ENCODE peak calls at places on chromosomes 3 and 15, in eight cellular contexts. One of them, this sample, is unnamed.

GRCh38 chr15:67101981-67102929 is 36.9 kb downstream of the SMAD3 start:
- DNase-seq in cardiac fibroblast: peak; percentile 67
- DNase-seq in AG10803: peak; percentile 92
- DNase-seq in colonic mucosa: no peak
- DNase-seq in Peyer's patch: no peak
- DNase-seq in GM20000: peak; percentile 67
- DNase-seq in GM23248: peak; percentile 81
- DNase-seq in uterus: no peak
- DNase-seq in this sample: no peak

GRCh38 chr3:17088602-17089313 is 204.0 kb downstream of the PLCL2 start:
- DNase-seq in cardiac fibroblast: no peak
- DNase-seq in AG10803: no peak
- DNase-seq in colonic mucosa: no peak
- DNase-seq in Peyer's patch: no peak
- DNase-seq in GM20000: no peak
- DNase-seq in GM23248: no peak
- DNase-seq in uterus: no peak
- DNase-seq in this sample: no peak

GRCh38 chr3:65974505-65974904 is 64.2 kb downstream of the MAGI1 start:
- DNase-seq in cardiac fibroblast: peak; percentile 33
- DNase-seq in AG10803: no peak
- DNase-seq in colonic mucosa: no peak
- DNase-seq in Peyer's patch: no peak
- DNase-seq in GM20000: no peak
- DNase-seq in GM23248: no peak
- DNase-seq in uterus: no peak
- DNase-seq in this sample: no peak

GRCh38 chr15:101016581-101016980 is 97.4 kb downstream of the LRRK1 start:
- DNase-seq in cardiac fibroblast: no peak
- DNase-seq in AG10803: no peak
- DNase-seq in colonic mucosa: peak; percentile 13
- DNase-seq in Peyer's patch: no peak
- DNase-seq in GM20000: no peak
- DNase-seq in GM23248: no peak
- DNase-seq in uterus: no peak
- DNase-seq in this sample: no peak

GRCh38 chr3:191066669-191067068 is 132.4 kb upstream of the OSTN start:
- DNase-seq in cardiac fibroblast: peak; percentile 85
- DNase-seq in AG10803: peak; percentile 33
- DNase-seq in colonic mucosa: no peak
- DNase-seq in Peyer's patch: no peak
- DNase-seq in GM20000: no peak
- DNase-seq in GM23248: peak; percentile 81
- DNase-seq in uterus: no peak
- DNase-seq in this sample: no peak

GRCh38 chr3:73556520-73557371 is 68.0 kb downstream of the PDZRN3 start:
- DNase-seq in cardiac fibroblast: no peak
- DNase-seq in AG10803: peak; percentile 56
- DNase-seq in colonic mucosa: no peak
- DNase-seq in Peyer's patch: no peak
- DNase-seq in GM20000: no peak
- DNase-seq in GM23248: peak; percentile 56
- DNase-seq in uterus: no peak
- DNase-seq in this sample: no peak

GRCh38 chr15:96023081-96023480 is 307.4 kb upstream of the NR2F2 start:
- DNase-seq in cardiac fibroblast: no peak
- DNase-seq in AG10803: no peak
- DNase-seq in colonic mucosa: no peak
- DNase-seq in Peyer's patch: no peak
- DNase-seq in GM20000: no peak
- DNase-seq in GM23248: no peak
- DNase-seq in uterus: no peak
- DNase-seq in this sample: no peak

GRCh38 chr3:136787226-136787793 is 31.6 kb upstream of the SLC35G2 start:
- DNase-seq in cardiac fibroblast: peak; percentile 33
- DNase-seq in AG10803: peak; percentile 37
- DNase-seq in colonic mucosa: peak; percentile 19
- DNase-seq in Peyer's patch: no peak
- DNase-seq in GM20000: peak; percentile 52
- DNase-seq in GM23248: peak; percentile 52
- DNase-seq in uterus: no peak
- DNase-seq in this sample: no peak

GRCh38 chr15:65931221-65931620 is 61.9 kb downstream of the RAB11A start:
- DNase-seq in cardiac fibroblast: no peak
- DNase-seq in AG10803: no peak
- DNase-seq in colonic mucosa: no peak
- DNase-seq in Peyer's patch: no peak
- DNase-seq in GM20000: no peak
- DNase-seq in GM23248: no peak
- DNase-seq in uterus: no peak
- DNase-seq in this sample: no peak

GRCh38 chr3:58366699-58367098 is 34.0 kb downstream of the PXK start:
- DNase-seq in cardiac fibroblast: no peak
- DNase-seq in AG10803: peak; percentile 29
- DNase-seq in colonic mucosa: no peak
- DNase-seq in Peyer's patch: no peak
- DNase-seq in GM20000: no peak
- DNase-seq in GM23248: no peak
- DNase-seq in uterus: no peak
- DNase-seq in this sample: no peak

GRCh38 chr3:197289726-197290125 is 8.7 kb downstream of the DLG1 start:
- DNase-seq in cardiac fibroblast: peak; percentile 51
- DNase-seq in AG10803: no peak
- DNase-seq in colonic mucosa: no peak
- DNase-seq in Peyer's patch: no peak
- DNase-seq in GM20000: no peak
- DNase-seq in GM23248: peak; percentile 47
- DNase-seq in uterus: no peak
- DNase-seq in this sample: no peak

GRCh38 chr15:96019114-96019513 is 311.4 kb upstream of the NR2F2 start:
- DNase-seq in cardiac fibroblast: no peak
- DNase-seq in AG10803: no peak
- DNase-seq in colonic mucosa: no peak
- DNase-seq in Peyer's patch: no peak
- DNase-seq in GM20000: no peak
- DNase-seq in GM23248: no peak
- DNase-seq in uterus: no peak
- DNase-seq in this sample: no peak

GRCh38 chr3:119195911-119196310 is 22.5 kb downstream of the UPK1B start:
- DNase-seq in cardiac fibroblast: no peak
- DNase-seq in AG10803: no peak
- DNase-seq in colonic mucosa: no peak
- DNase-seq in Peyer's patch: no peak
- DNase-seq in GM20000: no peak
- DNase-seq in GM23248: peak; percentile 20
- DNase-seq in uterus: no peak
- DNase-seq in this sample: no peak

GRCh38 chr15:93166675-93167074 is 77.7 kb upstream of the RGMA start:
- DNase-seq in cardiac fibroblast: no peak
- DNase-seq in AG10803: no peak
- DNase-seq in colonic mucosa: no peak
- DNase-seq in Peyer's patch: no peak
- DNase-seq in GM20000: no peak
- DNase-seq in GM23248: no peak
- DNase-seq in uterus: no peak
- DNase-seq in this sample: no peak

GRCh38 chr3:37907906-37908305 is 46.2 kb downstream of the CTDSPL start:
- DNase-seq in cardiac fibroblast: no peak
- DNase-seq in AG10803: no peak
- DNase-seq in colonic mucosa: no peak
- DNase-seq in Peyer's patch: no peak
- DNase-seq in GM20000: peak; percentile 56
- DNase-seq in GM23248: no peak
- DNase-seq in uterus: no peak
- DNase-seq in this sample: no peak

GRCh38 chr3:177146646-177147045 is 50.6 kb downstream of the TBL1XR1 start:
- DNase-seq in cardiac fibroblast: peak; percentile 60
- DNase-seq in AG10803: peak; percentile 65
- DNase-seq in colonic mucosa: no peak
- DNase-seq in Peyer's patch: no peak
- DNase-seq in GM20000: no peak
- DNase-seq in GM23248: peak; percentile 70
- DNase-seq in uterus: no peak
- DNase-seq in this sample: no peak

GRCh38 chr3:134846943-134847342 is 51.9 kb downstream of the EPHB1 start:
- DNase-seq in cardiac fibroblast: peak; percentile 55
- DNase-seq in AG10803: peak; percentile 93
- DNase-seq in colonic mucosa: no peak
- DNase-seq in Peyer's patch: no peak
- DNase-seq in GM20000: no peak
- DNase-seq in GM23248: peak; percentile 96
- DNase-seq in uterus: peak; percentile 36
- DNase-seq in this sample: no peak

GRCh38 chr15:39207532-39208115 is 373.3 kb upstream of the THBS1 start:
- DNase-seq in cardiac fibroblast: no peak
- DNase-seq in AG10803: no peak
- DNase-seq in colonic mucosa: no peak
- DNase-seq in Peyer's patch: no peak
- DNase-seq in GM20000: no peak
- DNase-seq in GM23248: no peak
- DNase-seq in uterus: no peak
- DNase-seq in this sample: no peak

GRCh38 chr3:196422976-196423781 is 9.0 kb downstream of the UBXN7 start:
- DNase-seq in cardiac fibroblast: no peak
- DNase-seq in AG10803: no peak
- DNase-seq in colonic mucosa: peak; percentile 20
- DNase-seq in Peyer's patch: peak; percentile 59
- DNase-seq in GM20000: no peak
- DNase-seq in GM23248: no peak
- DNase-seq in uterus: peak; percentile 22
- DNase-seq in this sample: peak; percentile 45

GRCh38 chr15:48559270-48559669 is 86.2 kb downstream of the FBN1 start:
- DNase-seq in cardiac fibroblast: peak; percentile 81
- DNase-seq in AG10803: peak; percentile 90
- DNase-seq in colonic mucosa: no peak
- DNase-seq in Peyer's patch: no peak
- DNase-seq in GM20000: no peak
- DNase-seq in GM23248: peak; percentile 91
- DNase-seq in uterus: peak; percentile 48
- DNase-seq in this sample: no peak

GRCh38 chr3:141419946-141420345 is 51.6 kb downstream of the ZBTB38 start:
- DNase-seq in cardiac fibroblast: no peak
- DNase-seq in AG10803: peak; percentile 48
- DNase-seq in colonic mucosa: no peak
- DNase-seq in Peyer's patch: no peak
- DNase-seq in GM20000: no peak
- DNase-seq in GM23248: peak; percentile 27
- DNase-seq in uterus: no peak
- DNase-seq in this sample: no peak

GRCh38 chr15:70516408-70517193 is 246.8 kb downstream of the UACA start:
- DNase-seq in cardiac fibroblast: no peak
- DNase-seq in AG10803: no peak
- DNase-seq in colonic mucosa: no peak
- DNase-seq in Peyer's patch: no peak
- DNase-seq in GM20000: no peak
- DNase-seq in GM23248: no peak
- DNase-seq in uterus: no peak
- DNase-seq in this sample: no peak

GRCh38 chr3:23270423-23270822 is 67.3 kb downstream of the UBE2E2 start:
- DNase-seq in cardiac fibroblast: no peak
- DNase-seq in AG10803: no peak
- DNase-seq in colonic mucosa: no peak
- DNase-seq in Peyer's patch: no peak
- DNase-seq in GM20000: no peak
- DNase-seq in GM23248: no peak
- DNase-seq in uterus: no peak
- DNase-seq in this sample: no peak

GRCh38 chr15:90594297-90594696 is 64.6 kb downstream of the CRTC3 start:
- DNase-seq in cardiac fibroblast: no peak
- DNase-seq in AG10803: peak; percentile 54
- DNase-seq in colonic mucosa: peak; percentile 95
- DNase-seq in Peyer's patch: peak; percentile 68
- DNase-seq in GM20000: no peak
- DNase-seq in GM23248: peak; percentile 51
- DNase-seq in uterus: peak; percentile 65
- DNase-seq in this sample: peak; percentile 94